ENCODE peak calls at places on chromosomes 2 and 18, in nine cellular contexts. C is T-helper 17 cell; J is IMR-90; I is activated T-cell treated with anti-CD3 and anti-CD28 coated beads, Interleukin-2, amount 50 U/mL, for 4 hours; D is naive B cell; E is CD8-positive, alpha-beta T cell; N is Panc1; G is central memory CD8-positive, alpha-beta T cell; Z is activated CD4-positive, alpha-beta T cell treated with anti-CD3 and anti-CD28 coated beads for 36 hours. S is an unnamed sample.

GRCh38 chr2:28642796-28643195 is 108.8 kb upstream of the PPP1CB start:
- ATAC-seq in C (no peak), J (no peak), I (no peak), D (no peak), E (no peak), N (no peak), G (no peak), Z (no peak), S (no peak)

GRCh38 chr2:132668986-132669853 is 785 bp downstream of the LYPD1 start:
- ATAC-seq in C (no peak), J (peak; percentile 8), I (no peak), D (no peak), E (no peak), N (peak; percentile 54), G (no peak), Z (no peak), S (no peak)

GRCh38 chr2:240782221-240782885 is 37.7 kb downstream of the KIF1A start:
- ATAC-seq in C (no peak), J (no peak), I (no peak), D (no peak), E (no peak), N (no peak), G (no peak), Z (no peak), S (no peak)

GRCh38 chr2:138846216-138846821 is 66.1 kb upstream of the NXPH2 start:
- ATAC-seq in C (peak; percentile 55), J (peak; percentile 57), I (no peak), D (no peak), E (no peak), N (peak; percentile 85), G (no peak), Z (no peak), S (no peak)

GRCh38 chr2:68829764-68830163 is 41.4 kb downstream of the BMP10 start:
- ATAC-seq in C (peak; percentile 38), J (no peak), I (peak; percentile 32), D (no peak), E (no peak), N (no peak), G (peak; percentile 31), Z (peak; percentile 30), S (no peak)

GRCh38 chr2:235493402-235493774 is 455 bp upstream of the AGAP1 start:
- ATAC-seq in C (no peak), J (peak; percentile 39), I (peak; percentile 16), D (no peak), E (no peak), N (peak; percentile 64), G (no peak), Z (no peak), S (no peak)

GRCh38 chr2:216881411-216881810 is 21.5 kb upstream of the TNP1 start:
- ATAC-seq in C (no peak), J (no peak), I (no peak), D (no peak), E (no peak), N (no peak), G (no peak), Z (no peak), S (no peak)

GRCh38 chr2:124810132-124810531 is 785.0 kb downstream of the CNTNAP5 start:
- ATAC-seq in C (no peak), J (peak; percentile 40), I (no peak), D (no peak), E (no peak), N (peak; percentile 80), G (no peak), Z (no peak), S (no peak)

GRCh38 chr2:24365051-24365450 is 4.7 kb upstream of the ITSN2 start:
- ATAC-seq in C (no peak), J (no peak), I (no peak), D (no peak), E (no peak), N (no peak), G (no peak), Z (no peak), S (no peak)

GRCh38 chr18:8987250-8987649 is 115.2 kb upstream of the NDUFV2 start:
- ATAC-seq in C (no peak), J (no peak), I (no peak), D (no peak), E (no peak), N (no peak), G (no peak), Z (no peak), S (peak; percentile 28)

GRCh38 chr2:61151434-61151833 is 10.6 kb upstream of the C2orf74 start:
- ATAC-seq in C (no peak), J (no peak), I (no peak), D (no peak), E (no peak), N (no peak), G (no peak), Z (no peak), S (no peak)

GRCh38 chr2:200533754-200534153 is 7.7 kb downstream of the SGO2 start:
- ATAC-seq in C (no peak), J (no peak), I (no peak), D (no peak), E (no peak), N (no peak), G (no peak), Z (no peak), S (no peak)

GRCh38 chr2:177753682-177754475 is 318.7 kb downstream of the PDE11A start:
- ATAC-seq in C (peak; percentile 90), J (peak; percentile 84), I (no peak), D (peak; percentile 70), E (peak; percentile 59), N (no peak), G (peak; percentile 43), Z (peak; percentile 39), S (no peak)

GRCh38 chr18:8208716-8209115 is 400.5 kb upstream of the RAB12 start:
- ATAC-seq in C (no peak), J (no peak), I (no peak), D (no peak), E (no peak), N (no peak), G (no peak), Z (no peak), S (no peak)

GRCh38 chr2:162344617-162344950 is 652 bp downstream of the GCA start:
- ATAC-seq in C (no peak), J (no peak), I (no peak), D (peak; percentile 37), E (no peak), N (peak; percentile 1), G (peak; percentile 0), Z (no peak), S (no peak)

GRCh38 chr2:232973796-232974195 is 39.3 kb downstream of the NGEF start:
- ATAC-seq in C (no peak), J (no peak), I (no peak), D (no peak), E (no peak), N (no peak), G (no peak), Z (no peak), S (no peak)

GRCh38 chr18:12628706-12629702 is 28.9 kb downstream of the SPIRE1 start:
- ATAC-seq in C (no peak), J (peak; percentile 86), I (no peak), D (no peak), E (no peak), N (no peak), G (no peak), Z (no peak), S (no peak)

GRCh38 chr2:156177654-156178053 is 154.9 kb downstream of the NR4A2 start:
- ATAC-seq in C (no peak), J (no peak), I (no peak), D (no peak), E (no peak), N (no peak), G (no peak), Z (no peak), S (no peak)

GRCh38 chr2:237184192-237184922 is 98.7 kb downstream of the COPS8 start:
- ATAC-seq in C (no peak), J (peak; percentile 87), I (no peak), D (no peak), E (no peak), N (peak; percentile 91), G (no peak), Z (peak; percentile 33), S (no peak)

GRCh38 chr2:127735044-127735443 is 33.7 kb downstream of the SFT2D3 start:
- ATAC-seq in C (no peak), J (no peak), I (no peak), D (no peak), E (no peak), N (no peak), G (no peak), Z (no peak), S (no peak)

GRCh38 chr18:34866739-34867138 is 156.6 kb downstream of the DTNA start:
- ATAC-seq in C (no peak), J (peak; percentile 35), I (no peak), D (no peak), E (no peak), N (no peak), G (no peak), Z (peak; percentile 24), S (no peak)

GRCh38 chr2:100653449-100654045 is 90.8 kb downstream of the PDCL3 start:
- ATAC-seq in C (peak; percentile 80), J (no peak), I (peak; percentile 77), D (no peak), E (peak; percentile 95), N (no peak), G (peak; percentile 54), Z (peak; percentile 88), S (no peak)

GRCh38 chr2:179440642-179441251 is 176.1 kb upstream of the SESTD1 start:
- ATAC-seq in C (no peak), J (peak; percentile 56), I (no peak), D (peak; percentile 45), E (no peak), N (no peak), G (no peak), Z (no peak), S (no peak)

GRCh38 chr18:79912409-79912991 is 39.0 kb downstream of the SLC66A2 start:
- ATAC-seq in C (peak; percentile 22), J (no peak), I (peak; percentile 77), D (peak; percentile 33), E (peak; percentile 74), N (peak; percentile 30), G (no peak), Z (peak; percentile 94), S (no peak)

GRCh38 chr2:64135421-64135820 is 8.8 kb downstream of the PELI1 start:
- ATAC-seq in C (peak; percentile 22), J (no peak), I (peak; percentile 45), D (no peak), E (no peak), N (no peak), G (no peak), Z (peak; percentile 55), S (peak; percentile 47)

GRCh38 chr18:45978084-45978483 is 11.0 kb upstream of the EPG5 start:
- ATAC-seq in C (no peak), J (no peak), I (no peak), D (no peak), E (no peak), N (no peak), G (no peak), Z (no peak), S (no peak)